ENCODE peak calls at places on chromosomes 5 and 9, in seven cellular contexts. E is upper lobe of left lung, Z is K562, L is GM23338, O is Panc1, G is HepG2, N is GM12878. B is an unnamed sample.

GRCh38 chr5:140321796-140322195 is 18.9 kb upstream of the PFDN1 start:
- ATAC-seq in E (peak), Z (no peak), L (no peak), O (no peak), G (no peak), N (peak), B (peak)

GRCh38 chr9:128916204-128916603 is 4.6 kb upstream of the PHYHD1 start:
- ATAC-seq in E (peak), Z (no peak), L (no peak), O (peak), G (no peak), N (no peak), B (peak)

GRCh38 chr9:111917201-111917600 is 20.6 kb downstream of the UGCG start:
- ATAC-seq in E (no peak), Z (no peak), L (no peak), O (no peak), G (no peak), N (peak), B (no peak)

GRCh38 chr5:83745821-83746220 is 25.2 kb upstream of the HAPLN1 start:
- ATAC-seq in E (no peak), Z (no peak), L (no peak), O (no peak), G (no peak), N (no peak), B (no peak)

GRCh38 chr5:88555658-88556057 is 287.0 kb upstream of the TMEM161B start:
- ATAC-seq in E (no peak), Z (no peak), L (peak), O (no peak), G (no peak), N (no peak), B (no peak)

GRCh38 chr9:21153688-21154608 is 12.3 kb upstream of the IFNW1 start:
- ATAC-seq in E (peak), Z (no peak), L (peak), O (no peak), G (peak), N (peak), B (no peak)

GRCh38 chr5:54632131-54632551 is 114.6 kb downstream of the SNX18 start:
- ATAC-seq in E (peak), Z (no peak), L (no peak), O (no peak), G (no peak), N (no peak), B (peak)

GRCh38 chr5:180618830-180619562 is 27.7 kb upstream of the SCGB3A1 start:
- ATAC-seq in E (peak), Z (no peak), L (peak), O (no peak), G (peak), N (no peak), B (no peak)

GRCh38 chr5:43000914-43001313 is 39.2 kb downstream of the ANXA2R start:
- ATAC-seq in E (no peak), Z (no peak), L (peak), O (peak), G (peak), N (no peak), B (no peak)

GRCh38 chr5:174378116-174378874 is 332.8 kb downstream of the NSG2 start:
- ATAC-seq in E (no peak), Z (no peak), L (no peak), O (no peak), G (no peak), N (no peak), B (no peak)

GRCh38 chr5:128380324-128380723 is 157.7 kb downstream of the FBN2 start:
- ATAC-seq in E (no peak), Z (no peak), L (no peak), O (no peak), G (no peak), N (no peak), B (no peak)

GRCh38 chr9:87954230-87954629 is 20.1 kb downstream of the CDK20 start:
- ATAC-seq in E (no peak), Z (no peak), L (no peak), O (no peak), G (no peak), N (peak), B (no peak)

GRCh38 chr9:35254237-35254636 is 92.4 kb downstream of the UNC13B start:
- ATAC-seq in E (no peak), Z (no peak), L (no peak), O (no peak), G (no peak), N (no peak), B (no peak)

GRCh38 chr5:169786219-169786618 is 149.1 kb downstream of the DOCK2 start:
- ATAC-seq in E (no peak), Z (no peak), L (no peak), O (no peak), G (no peak), N (no peak), B (no peak)

GRCh38 chr9:93958121-93958874 is 3.1 kb upstream of the BARX1 start:
- ATAC-seq in E (peak), Z (no peak), L (peak), O (no peak), G (peak), N (no peak), B (no peak)

GRCh38 chr5:57292336-57292735 is 118.5 kb downstream of the GPBP1 start:
- ATAC-seq in E (no peak), Z (no peak), L (no peak), O (no peak), G (no peak), N (no peak), B (no peak)

GRCh38 chr5:169701910-169702451 is 64.9 kb downstream of the DOCK2 start:
- ATAC-seq in E (no peak), Z (peak), L (peak), O (peak), G (peak), N (no peak), B (no peak)

GRCh38 chr9:136502196-136502595 is 19.4 kb upstream of the SEC16A start:
- ATAC-seq in E (no peak), Z (no peak), L (no peak), O (no peak), G (no peak), N (no peak), B (no peak)

GRCh38 chr9:76917299-76917698 is 11.4 kb upstream of the PRUNE2 start:
- ATAC-seq in E (no peak), Z (no peak), L (no peak), O (no peak), G (no peak), N (no peak), B (no peak)

GRCh38 chr5:43106290-43106638 is 14.4 kb upstream of the ZNF131 start:
- ATAC-seq in E (no peak), Z (no peak), L (no peak), O (no peak), G (no peak), N (no peak), B (no peak)

GRCh38 chr5:168790037-168790635 is 211.0 kb upstream of the PANK3 start:
- ATAC-seq in E (no peak), Z (no peak), L (no peak), O (no peak), G (no peak), N (no peak), B (peak)

GRCh38 chr9:107142896-107143603 is 140.0 kb upstream of the RAD23B start:
- ATAC-seq in E (no peak), Z (no peak), L (no peak), O (no peak), G (no peak), N (no peak), B (no peak)

GRCh38 chr9:17509698-17510097 is 69.2 kb upstream of the SH3GL2 start:
- ATAC-seq in E (no peak), Z (no peak), L (no peak), O (no peak), G (no peak), N (no peak), B (no peak)

GRCh38 chr5:136810198-136810823 is 445.0 kb upstream of the TRPC7 start:
- ATAC-seq in E (peak), Z (no peak), L (no peak), O (no peak), G (no peak), N (no peak), B (no peak)

GRCh38 chr5:81909677-81910076 is 62.1 kb upstream of the ATG10 start:
- ATAC-seq in E (peak), Z (no peak), L (no peak), O (no peak), G (no peak), N (peak), B (no peak)

GRCh38 chr9:104280711-104281110 is 186.6 kb downstream of the SMC2 start:
- ATAC-seq in E (no peak), Z (no peak), L (no peak), O (no peak), G (no peak), N (no peak), B (no peak)

GRCh38 chr5:136006164-136006563 is 22.6 kb upstream of the TGFBI start:
- ATAC-seq in E (peak), Z (no peak), L (no peak), O (no peak), G (no peak), N (no peak), B (peak)

GRCh38 chr9:33109097-33109496 is 32.6 kb upstream of the SMU1 start:
- ATAC-seq in E (no peak), Z (no peak), L (no peak), O (no peak), G (no peak), N (peak), B (no peak)

GRCh38 chr5:147530801-147531389 is 21.0 kb upstream of the DPYSL3 start:
- ATAC-seq in E (peak), Z (no peak), L (no peak), O (no peak), G (no peak), N (no peak), B (peak)

GRCh38 chr5:174750720-174751119 is 26.3 kb downstream of the MSX2 start:
- ATAC-seq in E (peak), Z (no peak), L (no peak), O (no peak), G (no peak), N (no peak), B (no peak)

GRCh38 chr9:2016411-2017208 is 1.5 kb downstream of the SMARCA2 start:
- ATAC-seq in E (peak), Z (peak), L (peak), O (peak), G (peak), N (peak), B (peak)

GRCh38 chr5:111615054-111615453 is 102.7 kb upstream of the STARD4 start:
- ATAC-seq in E (no peak), Z (no peak), L (no peak), O (no peak), G (peak), N (no peak), B (no peak)

GRCh38 chr9:98971168-98971914 is 27.6 kb downstream of the COL15A1 start:
- ATAC-seq in E (peak), Z (peak), L (no peak), O (no peak), G (peak), N (no peak), B (peak)

GRCh38 chr5:138488481-138488945 is 23.2 kb downstream of the EGR1 start:
- ATAC-seq in E (no peak), Z (peak), L (no peak), O (no peak), G (no peak), N (no peak), B (no peak)

GRCh38 chr5:168317521-168318147 is 26.2 kb downstream of the WWC1 start:
- ATAC-seq in E (peak), Z (peak), L (no peak), O (peak), G (no peak), N (no peak), B (peak)

GRCh38 chr5:44953078-44953477 is 144.3 kb downstream of the MRPS30 start:
- ATAC-seq in E (no peak), Z (no peak), L (no peak), O (no peak), G (no peak), N (peak), B (no peak)

GRCh38 chr9:81264516-81264915 is 424.8 kb downstream of the TLE1 start:
- ATAC-seq in E (no peak), Z (no peak), L (no peak), O (no peak), G (no peak), N (no peak), B (peak)

GRCh38 chr5:123496892-123497291 is 15.1 kb upstream of the CSNK1G3 start:
- ATAC-seq in E (peak), Z (no peak), L (no peak), O (no peak), G (no peak), N (no peak), B (no peak)

GRCh38 chr5:72283358-72283757 is 36.7 kb downstream of the MRPS27 start:
- ATAC-seq in E (no peak), Z (peak), L (no peak), O (no peak), G (no peak), N (no peak), B (no peak)

GRCh38 chr5:102663771-102664530 is 91.2 kb upstream of the PAM start:
- ATAC-seq in E (no peak), Z (no peak), L (no peak), O (no peak), G (no peak), N (no peak), B (no peak)

DNA sequence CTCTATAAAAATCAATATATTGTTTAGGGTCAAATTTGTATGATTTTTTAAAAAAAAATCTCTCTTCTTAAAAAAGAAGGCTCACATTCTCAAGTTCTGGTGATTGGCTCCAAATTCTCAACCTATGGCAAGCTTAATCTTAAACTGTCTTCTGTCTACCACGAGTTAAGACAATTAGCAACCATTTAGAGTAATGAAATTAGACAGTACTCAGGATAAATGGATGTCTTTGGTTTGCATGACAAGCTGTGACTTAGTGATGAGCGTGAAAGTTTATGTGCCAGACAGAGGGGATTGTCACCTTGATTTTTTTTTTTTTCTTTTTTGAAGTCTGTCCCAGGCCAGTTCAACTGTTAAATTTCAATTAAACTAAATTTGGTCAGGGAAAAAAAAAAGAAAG is 1632.3 kb downstream of the MAT2B start:
- ATAC-seq in E (no peak), Z (no peak), L (no peak), O (no peak), G (no peak), N (no peak), B (no peak)
- H3K4me3 ChIP-seq in E (no peak), Z (no peak), L (no peak), O (no peak), G (no peak), N (no peak), B (no peak)

GRCh38 chr9:38316166-38316765 is 76.2 kb upstream of the ALDH1B1 start:
- ATAC-seq in E (no peak), Z (no peak), L (no peak), O (no peak), G (no peak), N (no peak), B (no peak)

GRCh38 chr9:38322937-38323336 is 69.6 kb upstream of the ALDH1B1 start:
- ATAC-seq in E (no peak), Z (no peak), L (no peak), O (no peak), G (no peak), N (no peak), B (no peak)

GRCh38 chr9:38318755-38319495 is 73.6 kb upstream of the ALDH1B1 start:
- ATAC-seq in E (peak), Z (no peak), L (no peak), O (peak), G (no peak), N (peak), B (peak)

GRCh38 chr9:38315085-38315595 is 77.4 kb upstream of the ALDH1B1 start:
- ATAC-seq in E (no peak), Z (no peak), L (no peak), O (no peak), G (no peak), N (no peak), B (no peak)

GRCh38 chr9:38319496-38320173 is 72.9 kb upstream of the ALDH1B1 start:
- ATAC-seq in E (no peak), Z (no peak), L (no peak), O (no peak), G (no peak), N (no peak), B (no peak)
- TF ChIP-seq POLR2AphosphoS5 in E (no peak), Z (no peak), L (no peak), O (no peak), G (no peak), N (no peak), B (no peak)

GRCh38 chr9:23826120-23826629 is at the start of gene ELAVL2:
- ATAC-seq in E (peak), Z (no peak), L (peak), O (no peak), G (no peak), N (peak), B (peak)

GRCh38 chr9:23825700-23826099 is 340 bp downstream of the ELAVL2 start:
- ATAC-seq in E (no peak), Z (no peak), L (no peak), O (no peak), G (no peak), N (no peak), B (no peak)

GRCh38 chr9:23830459-23830805 is 4.4 kb upstream of the ELAVL2 start:
- ATAC-seq in E (no peak), Z (no peak), L (no peak), O (no peak), G (no peak), N (no peak), B (no peak)

GRCh38 chr9:23829580-23830458 is 3.8 kb upstream of the ELAVL2 start:
- ATAC-seq in E (no peak), Z (no peak), L (peak), O (no peak), G (no peak), N (peak), B (no peak)

GRCh38 chr9:23830949-23831730 is 5.1 kb upstream of the ELAVL2 start:
- ATAC-seq in E (no peak), Z (no peak), L (peak), O (no peak), G (no peak), N (peak), B (no peak)
- H3K4me3 ChIP-seq in E (no peak), Z (no peak), L (peak), O (no peak), G (no peak), N (no peak), B (no peak)

DNA sequence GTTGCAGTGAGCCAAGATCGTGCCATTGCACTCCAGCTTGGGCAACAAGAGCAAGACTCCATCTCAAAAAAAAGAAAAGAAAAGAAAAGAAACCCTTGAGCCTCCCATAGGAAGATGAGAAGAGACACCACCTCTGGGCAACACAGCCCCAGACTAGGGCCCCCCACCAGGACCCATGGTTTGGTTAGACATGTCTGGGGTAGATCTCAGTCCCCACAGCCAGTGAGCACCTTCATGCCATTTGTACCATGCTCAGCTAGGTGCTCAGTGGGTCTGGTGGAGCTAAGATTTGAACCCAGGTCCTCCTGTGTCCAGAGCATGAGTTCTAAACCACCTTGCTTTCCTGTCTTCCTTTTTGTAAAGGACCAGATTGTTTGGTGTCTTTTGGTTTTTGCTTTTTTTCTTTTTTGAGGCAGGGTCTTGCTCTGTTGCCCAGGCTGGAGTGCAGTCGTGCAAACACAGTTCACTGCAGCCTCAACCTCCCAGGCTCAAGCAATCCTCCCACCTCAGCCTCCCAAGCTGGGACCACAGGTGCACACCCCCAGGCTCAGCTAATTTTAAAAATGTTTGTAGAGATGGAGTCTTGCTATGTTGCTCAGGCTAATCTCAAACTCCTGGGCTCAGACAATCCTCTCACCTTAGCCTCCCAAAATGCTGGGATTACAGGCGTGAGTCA is 11.7 kb downstream of the OLFML2A start:
- ATAC-seq in E (no peak), Z (no peak), L (no peak), O (no peak), G (no peak), N (no peak), B (no peak)
- TF ChIP-seq POLR2AphosphoS5 in E (no peak), Z (no peak), L (no peak), O (no peak), G (no peak), N (no peak), B (no peak)

DNA sequence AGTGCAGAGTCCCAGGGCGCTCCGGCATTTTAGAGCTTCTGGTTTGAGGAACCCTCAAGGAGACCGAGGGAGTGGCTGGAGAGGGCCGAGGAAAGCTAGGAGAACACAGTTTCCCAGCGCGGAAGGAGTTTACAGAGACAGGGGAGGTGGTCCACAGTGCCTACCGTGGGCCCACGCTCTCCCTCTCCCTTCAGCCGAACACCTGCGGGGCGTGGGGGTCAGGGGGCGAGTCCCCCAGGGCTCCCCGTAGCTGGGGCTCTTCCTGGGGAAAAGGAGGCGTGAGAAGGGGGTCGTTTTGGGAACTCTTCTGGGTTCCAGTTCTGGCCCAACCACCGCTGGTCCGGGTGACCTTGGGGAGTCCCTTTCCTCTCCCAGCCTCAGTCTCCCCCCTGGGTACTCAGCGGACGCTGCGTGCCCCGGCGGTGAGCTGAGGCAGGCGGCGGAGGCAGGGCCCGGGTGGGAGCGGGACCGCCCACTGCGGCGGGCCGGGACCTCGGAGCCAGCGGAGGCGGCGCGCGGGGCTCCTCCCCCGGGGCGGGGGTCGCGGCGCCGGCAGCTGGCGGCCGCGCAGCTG is 368 bp upstream of the FRMPD1 start:
- ATAC-seq in E (no peak), Z (no peak), L (peak), O (no peak), G (no peak), N (no peak), B (no peak)
- H3K4me3 ChIP-seq in E (peak), Z (no peak), L (peak), O (peak), G (no peak), N (no peak), B (no peak)

GRCh38 chr9:105921057-105921721 is 226.8 kb downstream of the TMEM38B start:
- ATAC-seq in E (no peak), Z (no peak), L (no peak), O (no peak), G (no peak), N (no peak), B (no peak)
- TF ChIP-seq POLR2AphosphoS5 in E (no peak), Z (no peak), L (no peak), O (no peak), G (no peak), N (no peak), B (no peak)

GRCh38 chr9:134619983-134620612 is 21.5 kb upstream of the COL5A1 start:
- ATAC-seq in E (no peak), Z (no peak), L (no peak), O (no peak), G (no peak), N (no peak), B (no peak)
- H3K4me3 ChIP-seq in E (no peak), Z (no peak), L (no peak), O (no peak), G (no peak), N (no peak), B (no peak)

GRCh38 chr5:37553720-37554402 is 174.7 kb downstream of the WDR70 start:
- ATAC-seq in E (peak), Z (no peak), L (no peak), O (no peak), G (no peak), N (no peak), B (no peak)
- TF ChIP-seq POLR2AphosphoS5 in E (no peak), Z (no peak), L (no peak), O (no peak), G (no peak), N (no peak), B (no peak)

B was measured in gastroesophageal sphincter.